ENCODE peak calls at places on chromosome 21, in eight cellular contexts. D is hypothalamus; S is NCI-H460; A is endothelial cell of umbilical vein; P is mesendoderm; B is colonic mucosa; C is stomach; R is activated CD4-positive, CD25-positive, alpha-beta regulatory T cell. G is an unnamed sample.

GRCh38 chr21:20443558-20444155 is 554.6 kb upstream of the NCAM2 start:
- DNase-seq in D (no peak), S (peak; percentile 8), A (no peak), P (peak; percentile 51), B (no peak), C (no peak), R (no peak), G (no peak)

GRCh38 chr21:37915941-37916794 is at the start of gene KCNJ6:
- DNase-seq in D (peak; percentile 16), S (peak; percentile 34), A (peak; percentile 47), P (peak; percentile 85), B (no peak), C (peak; percentile 35), R (no peak), G (peak; percentile 30)

GRCh38 chr21:15063081-15063820 is 1.5 kb downstream of the NRIP1 start:
- DNase-seq in D (no peak), S (no peak), A (peak; percentile 47), P (peak; percentile 47), B (peak; percentile 37), C (no peak), R (no peak), G (peak; percentile 6)

GRCh38 chr21:15761508-15762100 is 31.8 kb downstream of the USP25 start:
- DNase-seq in D (no peak), S (no peak), A (no peak), P (no peak), B (peak; percentile 93), C (peak; percentile 75), R (no peak), G (peak; percentile 59)

GRCh38 chr21:42533306-42533962 is 19.8 kb downstream of the SLC37A1 start:
- DNase-seq in D (no peak), S (no peak), A (no peak), P (no peak), B (no peak), C (peak; percentile 7), R (no peak), G (no peak)

GRCh38 chr21:14284439-14284838 is 68.5 kb downstream of the RBM11 start:
- DNase-seq in D (no peak), S (no peak), A (no peak), P (no peak), B (no peak), C (no peak), R (no peak), G (no peak)

GRCh38 chr21:26801524-26801923 is 43.7 kb downstream of the ADAMTS1 start:
- DNase-seq in D (no peak), S (no peak), A (no peak), P (no peak), B (no peak), C (no peak), R (no peak), G (no peak)

GRCh38 chr21:43624343-43624742 is 34.9 kb downstream of the HSF2BP start:
- DNase-seq in D (no peak), S (no peak), A (no peak), P (peak; percentile 38), B (no peak), C (no peak), R (no peak), G (no peak)

GRCh38 chr21:43312751-43313169 is 114.2 kb downstream of the SIK1 start:
- DNase-seq in D (no peak), S (no peak), A (no peak), P (no peak), B (peak; percentile 52), C (peak; percentile 81), R (no peak), G (peak; percentile 43)

GRCh38 chr21:27190601-27191000 is 223.7 kb upstream of the ADAMTS5 start:
- DNase-seq in D (no peak), S (no peak), A (no peak), P (no peak), B (no peak), C (no peak), R (no peak), G (peak; percentile 6)

GRCh38 chr21:41168391-41169257 is 664 bp downstream of the BACE2 start:
- DNase-seq in D (peak; percentile 13), S (no peak), A (peak; percentile 41), P (peak; percentile 55), B (peak; percentile 67), C (peak; percentile 56), R (no peak), G (peak; percentile 54)

GRCh38 chr21:17495680-17496079 is 17.2 kb upstream of the CXADR start:
- DNase-seq in D (no peak), S (no peak), A (no peak), P (no peak), B (no peak), C (no peak), R (no peak), G (no peak)

GRCh38 chr21:43308511-43309283 is 118.2 kb downstream of the SIK1 start:
- DNase-seq in D (no peak), S (no peak), A (no peak), P (no peak), B (no peak), C (no peak), R (no peak), G (no peak)

GRCh38 chr21:18170829-18171228 is 73.8 kb upstream of the CHODL start:
- DNase-seq in D (no peak), S (no peak), A (no peak), P (no peak), B (no peak), C (no peak), R (no peak), G (no peak)

GRCh38 chr21:34845521-34846213 is 176.9 kb downstream of the CLIC6 start:
- DNase-seq in D (no peak), S (peak; percentile 19), A (peak; percentile 80), P (no peak), B (peak; percentile 65), C (peak; percentile 82), R (no peak), G (no peak)

GRCh38 chr21:28742527-28742926 is 250.2 kb downstream of the LTN1 start:
- DNase-seq in D (no peak), S (no peak), A (peak; percentile 61), P (no peak), B (no peak), C (no peak), R (no peak), G (no peak)

GRCh38 chr21:41932576-41933258 is 21.1 kb downstream of the C2CD2 start:
- DNase-seq in D (no peak), S (peak; percentile 48), A (no peak), P (peak; percentile 45), B (no peak), C (no peak), R (no peak), G (no peak)

GRCh38 chr21:40186036-40186435 is 318.8 kb downstream of the PCP4 start:
- DNase-seq in D (no peak), S (no peak), A (peak; percentile 19), P (no peak), B (no peak), C (no peak), R (no peak), G (no peak)

GRCh38 chr21:33367309-33367973 is 35.8 kb upstream of the IFNGR2 start:
- DNase-seq in D (no peak), S (no peak), A (no peak), P (peak; percentile 13), B (no peak), C (no peak), R (no peak), G (no peak)